ENCODE peak calls at places on chromosomes 4 and X, in ten cellular contexts. Z, H, J, E, O, B, N, Q, U and D are unnamed samples.
A peak's percentile ranks its signal among the peaks of the same experiment; 100 is the strongest.

GRCh38 chr4:57151481-57151880 is 41.3 kb upstream of the IGFBP7 start:
- DNase-seq in Z (no peak), H (no peak), J (no peak), E (no peak), O (peak; percentile 53), B (no peak), N (no peak), Q (no peak), U (no peak), D (no peak)

GRCh38 chr4:105306158-105306781 is 159.6 kb downstream of the TET2 start:
- DNase-seq in Z (peak; percentile 82), H (no peak), J (no peak), E (peak; percentile 7), O (no peak), B (no peak), N (peak; percentile 59), Q (peak; percentile 32), U (no peak), D (no peak)

GRCh38 chrX:87664381-87664780 is 146.8 kb downstream of the KLHL4 start:
- DNase-seq in Z (no peak), H (no peak), J (no peak), E (peak; percentile 62), O (no peak), B (no peak), N (no peak), Q (peak; percentile 46), U (no peak), D (no peak)

GRCh38 chrX:11952176-11952720 is 186.0 kb upstream of the FRMPD4 start:
- DNase-seq in Z (no peak), H (no peak), J (no peak), E (peak; percentile 41), O (peak; percentile 33), B (no peak), N (no peak), Q (no peak), U (no peak), D (no peak)

GRCh38 chr4:148868207-148868606 is 426.0 kb upstream of the NR3C2 start:
- DNase-seq in Z (no peak), H (no peak), J (no peak), E (peak; percentile 85), O (no peak), B (no peak), N (no peak), Q (no peak), U (no peak), D (no peak)

GRCh38 chr4:176841730-176842129 is 49.0 kb upstream of the VEGFC start:
- DNase-seq in Z (no peak), H (no peak), J (no peak), E (peak; percentile 62), O (no peak), B (no peak), N (no peak), Q (no peak), U (peak; percentile 38), D (no peak)

GRCh38 chrX:9278475-9279270 is 186.2 kb upstream of the TBL1X start:
- DNase-seq in Z (no peak), H (peak; percentile 34), J (no peak), E (peak; percentile 47), O (no peak), B (no peak), N (no peak), Q (no peak), U (no peak), D (no peak)

GRCh38 chrX:154327026-154327820 is 31.6 kb downstream of the TKTL1 start:
- DNase-seq in Z (no peak), H (no peak), J (no peak), E (no peak), O (no peak), B (no peak), N (no peak), Q (no peak), U (no peak), D (peak; percentile 72)

GRCh38 chr4:54924891-54925290 is 200.5 kb downstream of the KDR start:
- DNase-seq in Z (no peak), H (no peak), J (no peak), E (no peak), O (no peak), B (no peak), N (no peak), Q (no peak), U (no peak), D (no peak)

GRCh38 chr4:137909910-137910309 is 332.2 kb downstream of the SLC7A11 start:
- DNase-seq in Z (no peak), H (no peak), J (no peak), E (peak; percentile 6), O (no peak), B (peak; percentile 23), N (no peak), Q (peak; percentile 8), U (no peak), D (no peak)

GRCh38 chr4:154189346-154189745 is 302.3 kb downstream of the DCHS2 start:
- DNase-seq in Z (no peak), H (no peak), J (no peak), E (no peak), O (no peak), B (no peak), N (no peak), Q (no peak), U (no peak), D (no peak)

GRCh38 chrX:132957211-132958085 is 981 bp downstream of the HS6ST2 start:
- DNase-seq in Z (no peak), H (no peak), J (peak; percentile 52), E (no peak), O (no peak), B (no peak), N (no peak), Q (no peak), U (no peak), D (peak; percentile 76)

GRCh38 chr4:21948347-21949072 is at the start of gene KCNIP4:
- DNase-seq in Z (peak; percentile 9), H (peak; percentile 29), J (peak; percentile 24), E (peak; percentile 23), O (no peak), B (no peak), N (peak; percentile 2), Q (no peak), U (no peak), D (no peak)

GRCh38 chrX:153771261-153771681 is 7.2 kb downstream of the PLXNB3 start:
- DNase-seq in Z (no peak), H (no peak), J (no peak), E (no peak), O (no peak), B (no peak), N (no peak), Q (no peak), U (no peak), D (no peak)